ENCODE peak calls at places on chromosome 2, in seven cellular contexts. I is H1, S is HCT116, M is SK-N-SH, K is K562, Y is HepG2, F is GM12878. D is an unnamed sample.

GRCh38 chr2:101844055-101844635 is 146.6 kb downstream of the MAP4K4 start:
- DNase-seq in K (no peak), F (no peak), S (no peak), M (no peak), I (no peak), Y (no peak), D (no peak)

GRCh38 chr2:74671479-74671878 is 17.4 kb downstream of the SEMA4F start:
- DNase-seq in F (no peak), Y (no peak), S (no peak), K (no peak), M (no peak), I (no peak), D (no peak)

GRCh38 chr2:151347904-151348303 is 9.5 kb upstream of the TNFAIP6 start:
- DNase-seq in M (no peak), I (no peak), Y (no peak), S (no peak), F (no peak), K (no peak), D (no peak)

GRCh38 chr2:26674771-26675170 is 17.8 kb upstream of the KCNK3 start:
- DNase-seq in F (no peak), M (no peak), S (no peak), K (no peak), Y (no peak), I (no peak), D (no peak)

GRCh38 chr2:85181093-85181685 is 48.0 kb downstream of the TCF7L1 start:
- DNase-seq in M (no peak), Y (no peak), S (no peak), K (no peak), I (no peak), F (no peak), D (no peak)

GRCh38 chr2:138116456-138116855 is 152.2 kb downstream of the HNMT start:
- DNase-seq in S (no peak), M (no peak), F (no peak), Y (no peak), I (no peak), K (no peak), D (no peak)

GRCh38 chr2:341017-341542 is 53.2 kb upstream of the ALKAL2 start:
- DNase-seq in M (no peak), F (no peak), K (no peak), S (no peak), I (no peak), Y (no peak), D (no peak)

GRCh38 chr2:75186829-75187228 is 12.5 kb downstream of the TACR1 start:
- DNase-seq in S (no peak), K (no peak), I (no peak), M (peak; percentile 32), Y (no peak), F (no peak), D (no peak)

GRCh38 chr2:185208261-185208660 is 530.3 kb upstream of the FSIP2 start:
- DNase-seq in Y (peak; percentile 60), K (no peak), M (peak; percentile 21), F (no peak), I (peak; percentile 65), S (peak; percentile 45), D (peak; percentile 69)

GRCh38 chr2:132519566-132519965 is 103.0 kb downstream of the GPR39 start:
- DNase-seq in K (no peak), S (no peak), I (no peak), Y (no peak), F (no peak), M (peak; percentile 71), D (no peak)

GRCh38 chr2:39119732-39120520 is 925 bp downstream of the SOS1 start:
- DNase-seq in F (no peak), M (peak; percentile 95), K (peak; percentile 22), S (no peak), I (peak; percentile 80), Y (peak; percentile 43), D (peak; percentile 43)

GRCh38 chr2:238930216-238930615 is 82.3 kb downstream of the TWIST2 start:
- DNase-seq in K (no peak), Y (no peak), S (no peak), M (no peak), I (no peak), F (no peak), D (no peak)

GRCh38 chr2:207163815-207164747 is 1.7 kb downstream of the KLF7 start:
- DNase-seq in F (no peak), K (no peak), I (no peak), M (no peak), S (no peak), Y (peak; percentile 37), D (peak; percentile 40)

GRCh38 chr2:176535480-176536113 is 266.4 kb downstream of the MTX2 start:
- DNase-seq in K (no peak), Y (no peak), S (no peak), M (no peak), I (no peak), F (no peak), D (no peak)

GRCh38 chr2:222249444-222249843 is 49.4 kb downstream of the PAX3 start:
- DNase-seq in Y (no peak), S (no peak), K (no peak), M (no peak), I (no peak), F (no peak), D (no peak)

GRCh38 chr2:124836415-124836814 is 811.3 kb downstream of the CNTNAP5 start:
- DNase-seq in K (no peak), I (no peak), S (no peak), Y (no peak), F (no peak), M (peak; percentile 15), D (no peak)

GRCh38 chr2:26298638-26299393 is 47.1 kb upstream of the SELENOI start:
- DNase-seq in M (no peak), S (no peak), I (peak; percentile 71), K (no peak), Y (peak; percentile 27), F (peak; percentile 9), D (no peak)

GRCh38 chr2:186714611-186715010 is 20.8 kb downstream of the FAM171B start:
- DNase-seq in M (no peak), F (no peak), I (no peak), S (no peak), Y (no peak), K (no peak), D (no peak)

GRCh38 chr2:187586091-187586632 is 31.9 kb upstream of the TFPI start:
- DNase-seq in K (no peak), Y (peak; percentile 35), I (no peak), F (peak; percentile 17), S (no peak), M (no peak), D (no peak)

GRCh38 chr2:124683536-124684407 is 658.7 kb downstream of the CNTNAP5 start:
- DNase-seq in M (no peak), S (no peak), I (no peak), Y (no peak), F (no peak), K (no peak), D (no peak)

GRCh38 chr2:6914829-6915228 is 2.4 kb upstream of the RNF144A start:
- DNase-seq in M (no peak), F (no peak), Y (no peak), K (no peak), I (no peak), S (peak; percentile 71), D (peak; percentile 30)

GRCh38 chr2:208254118-208254870 is 577 bp downstream of the IDH1 start:
- DNase-seq in Y (peak; percentile 94), I (peak; percentile 95), M (peak; percentile 90), K (peak; percentile 77), S (peak; percentile 55), F (peak; percentile 41), D (peak; percentile 69)

GRCh38 chr2:240823449-240824336 is 3.7 kb upstream of the KIF1A start:
- DNase-seq in F (no peak), S (no peak), I (no peak), K (no peak), M (no peak), Y (no peak), D (no peak)

DNA sequence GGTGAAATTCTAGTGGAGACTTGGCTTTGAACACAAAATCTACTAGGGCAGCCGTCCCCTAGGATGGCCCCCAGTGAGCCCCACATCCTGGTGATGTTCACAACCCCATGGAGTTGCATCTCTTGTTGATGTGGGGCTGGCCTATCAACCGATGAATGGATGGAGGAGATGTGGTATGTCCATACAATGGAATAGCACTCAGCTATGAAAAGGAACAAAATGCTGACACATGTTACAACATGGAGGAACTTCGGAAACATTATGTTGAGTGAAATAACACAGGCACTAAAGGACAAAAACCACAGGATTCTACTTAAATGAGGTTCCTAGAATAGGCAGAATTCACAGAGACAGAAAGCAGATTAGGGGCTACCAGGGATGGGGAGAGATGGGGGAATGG is 80.1 kb upstream of the ASAP2 start:
- DNase-seq in I (no peak), S (no peak), K (no peak), Y (no peak), M (no peak), F (no peak), D (no peak)
- TF ChIP-seq JUND in I (no peak), S (no peak), K (no peak), Y (no peak), M (no peak), F (no peak), D (no peak)

GRCh38 chr2:41716497-41716896 is 331.3 kb upstream of the PKDCC start:
- DNase-seq in I (no peak), K (no peak), M (no peak), S (no peak), F (no peak), Y (no peak), D (no peak)
- TF ChIP-seq JUND in I (no peak), K (no peak), M (no peak), S (no peak), F (no peak), Y (no peak), D (no peak)

DNA sequence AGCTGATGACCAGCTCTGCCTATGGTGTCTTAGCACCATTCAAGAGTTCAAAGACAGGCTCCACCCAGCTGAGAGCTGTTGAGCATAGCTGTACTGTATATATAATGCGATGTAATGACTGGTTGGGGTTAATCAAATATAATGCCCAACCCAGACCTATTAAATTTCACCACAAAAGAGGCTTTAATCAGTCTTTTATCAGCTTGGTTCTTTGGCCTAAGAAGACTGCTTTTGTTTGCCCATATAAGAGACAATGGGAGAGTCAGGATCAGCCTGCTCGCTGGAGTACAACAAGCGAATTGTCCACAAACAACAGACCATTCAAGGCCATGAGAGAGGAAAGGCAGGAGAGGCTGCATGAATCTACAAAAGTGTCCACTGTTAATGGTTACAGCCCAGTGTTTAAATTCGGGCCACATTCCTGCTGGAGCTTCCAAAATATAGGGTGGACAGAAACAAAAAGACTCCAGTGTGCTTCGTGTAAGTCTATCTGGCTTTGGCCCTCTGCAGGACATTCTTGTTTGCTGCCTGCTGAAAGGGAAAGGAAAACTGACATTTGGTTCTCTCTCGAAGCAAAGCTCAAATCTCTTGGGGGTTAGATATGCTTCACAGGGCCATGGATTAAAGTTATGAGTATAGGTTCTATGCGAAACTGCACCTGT is 299.0 kb upstream of the FBXO11 start:
- DNase-seq in I (no peak), F (peak; percentile 48), Y (peak; percentile 97), M (no peak), S (no peak), K (no peak), D (no peak)
- TF ChIP-seq JUND in I (no peak), F (no peak), Y (no peak), M (no peak), S (no peak), K (no peak), D (no peak)

DNA sequence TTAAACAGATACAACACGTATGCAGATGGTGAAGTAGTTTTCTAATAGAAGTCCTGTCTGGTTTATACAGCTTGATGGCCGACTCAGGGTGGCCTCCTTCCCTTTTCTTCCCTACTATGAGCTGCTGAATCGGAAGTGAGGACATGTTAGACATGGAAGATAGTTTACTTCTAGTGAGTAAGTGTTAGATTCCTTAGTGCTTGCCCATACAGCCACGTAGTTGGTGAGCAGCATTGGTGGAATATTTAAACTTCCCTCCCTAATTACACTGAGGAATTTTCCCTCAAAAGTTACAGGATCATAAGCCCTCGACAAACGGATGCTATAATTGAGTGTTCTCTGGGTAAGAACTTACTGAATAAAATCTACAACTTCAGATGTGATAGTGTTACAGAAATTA is 52.1 kb downstream of the RHBDD1 start:
- DNase-seq in K (no peak), Y (no peak), F (no peak), I (no peak), M (no peak), S (no peak), D (no peak)
- TF ChIP-seq JUND in K (no peak), Y (no peak), F (no peak), I (no peak), M (no peak), S (no peak), D (no peak)

D was measured in T47D.